ENCODE peak calls at places on chromosomes 2 and 18, in seven cellular contexts. P is tibial artery; H is aorta; Y is sigmoid colon; D is Caco-2; F is CD4-positive, alpha-beta T cell; U is lower lobe of right lung. T is an unnamed sample.

GRCh38 chr2:15892575-15892974 is 47.8 kb upstream of the MYCN start:
- DNase-seq in P (no peak), H (no peak), Y (no peak), D (no peak), F (no peak), U (no peak), T (no peak)

GRCh38 chr18:50117876-50118275 is 77.1 kb downstream of the MYO5B start:
- DNase-seq in P (no peak), H (no peak), Y (no peak), D (no peak), F (no peak), U (no peak), T (no peak)

GRCh38 chr2:238649123-238649522 is 198.8 kb upstream of the TWIST2 start:
- DNase-seq in P (no peak), H (no peak), Y (no peak), D (no peak), F (no peak), U (no peak), T (no peak)

GRCh38 chr2:20173496-20174402 is 51.2 kb downstream of the SDC1 start:
- DNase-seq in P (peak; percentile 49), H (no peak), Y (no peak), D (no peak), F (no peak), U (no peak), T (no peak)

GRCh38 chr18:7038330-7038846 is 79.2 kb downstream of the LAMA1 start:
- DNase-seq in P (peak; percentile 91), H (peak; percentile 79), Y (peak; percentile 96), D (peak; percentile 93), F (no peak), U (peak; percentile 62), T (no peak)

GRCh38 chr2:186820303-186820702 is 28.7 kb downstream of the ZSWIM2 start:
- DNase-seq in P (no peak), H (no peak), Y (no peak), D (no peak), F (no peak), U (no peak), T (no peak)

GRCh38 chr2:171792922-171793580 is 101.0 kb downstream of the SLC25A12 start:
- DNase-seq in P (no peak), H (no peak), Y (no peak), D (no peak), F (no peak), U (no peak), T (no peak)

GRCh38 chr2:157055660-157056199 is 201.8 kb upstream of the GALNT5 start:
- DNase-seq in P (no peak), H (no peak), Y (no peak), D (no peak), F (no peak), U (no peak), T (no peak)

GRCh38 chr2:111117666-111118454 is 2.9 kb upstream of the BCL2L11 start:
- DNase-seq in P (peak; percentile 72), H (peak; percentile 61), Y (peak; percentile 67), D (no peak), F (no peak), U (peak; percentile 51), T (no peak)

GRCh38 chr2:159506179-159506578 is 110.2 kb downstream of the BAZ2B start:
- DNase-seq in P (no peak), H (no peak), Y (no peak), D (no peak), F (no peak), U (no peak), T (no peak)
- H3K9me3 ChIP-seq in P (no peaks in the 10 kb centered on the region), H (no peaks in the 10 kb centered on the region), Y (no peaks in the 10 kb centered on the region), D (no peaks in the 10 kb centered on the region), F (peaks cover 4% of the 10 kb centered on the region), U (no peaks in the 10 kb centered on the region), T (no peaks in the 10 kb centered on the region)

GRCh38 chr2:107621186-107621835 is 205.4 kb upstream of the RGPD4 start:
- DNase-seq in P (no peak), H (no peak), Y (no peak), D (no peak), F (no peak), U (no peak), T (no peak)
- H3K9me3 ChIP-seq in P (no peaks in the 10 kb centered on the region), H (no peaks in the 10 kb centered on the region), Y (no peaks in the 10 kb centered on the region), D (peaks cover under 1% of the 10 kb centered on the region), F (peaks cover 7% of the 10 kb centered on the region), U (no peaks in the 10 kb centered on the region), T (no peaks in the 10 kb centered on the region)

GRCh38 chr2:203720011-203720410 is 13.6 kb downstream of the CD28 start:
- DNase-seq in P (no peak), H (no peak), Y (no peak), D (no peak), F (no peak), U (no peak), T (no peak)
- H3K9me3 ChIP-seq in P (no peaks in the 10 kb centered on the region), H (no peaks in the 10 kb centered on the region), Y (no peaks in the 10 kb centered on the region), D (peaks cover 4% of the 10 kb centered on the region), F (no peaks in the 10 kb centered on the region), U (no peaks in the 10 kb centered on the region), T (no peaks in the 10 kb centered on the region)

GRCh38 chr2:132740081-132740480 is 70.1 kb upstream of the LYPD1 start:
- DNase-seq in P (no peak), H (no peak), Y (no peak), D (no peak), F (no peak), U (no peak), T (no peak)

GRCh38 chr2:132733119-132733518 is 63.1 kb upstream of the LYPD1 start:
- DNase-seq in P (no peak), H (no peak), Y (no peak), D (no peak), F (no peak), U (no peak), T (no peak)

GRCh38 chr2:132731431-132731830 is 61.4 kb upstream of the LYPD1 start:
- DNase-seq in P (no peak), H (no peak), Y (no peak), D (no peak), F (no peak), U (no peak), T (no peak)

GRCh38 chr2:132741754-132742153 is 71.7 kb upstream of the LYPD1 start:
- DNase-seq in P (no peak), H (no peak), Y (no peak), D (no peak), F (no peak), U (no peak), T (no peak)

DNA sequence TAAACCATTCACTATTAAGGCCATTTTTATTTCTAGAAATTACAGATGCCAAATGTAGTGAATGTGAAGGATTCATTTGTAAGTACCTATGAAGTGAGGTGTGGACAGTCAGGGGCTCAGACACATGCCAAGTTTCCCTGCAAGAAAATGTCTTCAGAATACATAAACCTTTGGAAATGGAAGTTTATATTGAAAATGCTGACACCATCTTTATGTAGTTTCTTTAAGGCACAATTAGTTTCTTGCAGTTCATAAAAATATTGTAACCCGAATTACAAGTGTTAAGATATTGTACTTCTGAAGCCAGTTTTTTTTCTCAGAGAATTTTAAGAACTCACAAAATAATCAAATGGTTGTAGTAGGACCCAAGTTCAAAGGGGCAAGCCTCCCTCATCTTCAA is 66.1 kb upstream of the LYPD1 start:
- DNase-seq in P (no peak), H (no peak), Y (no peak), D (no peak), F (no peak), U (no peak), T (no peak)
- H3K9me3 ChIP-seq in P (no peaks in the 10 kb centered on the region), H (peaks cover 2% of the 10 kb centered on the region), Y (no peaks in the 10 kb centered on the region), D (no peaks in the 10 kb centered on the region), F (no peaks in the 10 kb centered on the region), U (no peaks in the 10 kb centered on the region), T (no peaks in the 10 kb centered on the region)

GRCh38 chr2:30828586-30828985 is 21.3 kb upstream of the CAPN13 start:
- DNase-seq in P (no peak), H (no peak), Y (no peak), D (no peak), F (no peak), U (no peak), T (no peak)

GRCh38 chr2:30823452-30823851 is 16.2 kb upstream of the CAPN13 start:
- DNase-seq in P (no peak), H (no peak), Y (no peak), D (no peak), F (no peak), U (no peak), T (no peak)

GRCh38 chr2:30821960-30822359 is 14.7 kb upstream of the CAPN13 start:
- DNase-seq in P (no peak), H (no peak), Y (no peak), D (no peak), F (no peak), U (no peak), T (no peak)

GRCh38 chr2:30826481-30826880 is 19.2 kb upstream of the CAPN13 start:
- DNase-seq in P (no peak), H (no peak), Y (no peak), D (no peak), F (no peak), U (no peak), T (no peak)

GRCh38 chr2:30826916-30827315 is 19.7 kb upstream of the CAPN13 start:
- DNase-seq in P (no peak), H (no peak), Y (no peak), D (no peak), F (no peak), U (no peak), T (no peak)
- H3K9me3 ChIP-seq in P (no peaks in the 10 kb centered on the region), H (peaks cover 2% of the 10 kb centered on the region), Y (no peaks in the 10 kb centered on the region), D (peaks cover 4% of the 10 kb centered on the region), F (peaks cover 5% of the 10 kb centered on the region), U (no peaks in the 10 kb centered on the region), T (no peaks in the 10 kb centered on the region)

DNA sequence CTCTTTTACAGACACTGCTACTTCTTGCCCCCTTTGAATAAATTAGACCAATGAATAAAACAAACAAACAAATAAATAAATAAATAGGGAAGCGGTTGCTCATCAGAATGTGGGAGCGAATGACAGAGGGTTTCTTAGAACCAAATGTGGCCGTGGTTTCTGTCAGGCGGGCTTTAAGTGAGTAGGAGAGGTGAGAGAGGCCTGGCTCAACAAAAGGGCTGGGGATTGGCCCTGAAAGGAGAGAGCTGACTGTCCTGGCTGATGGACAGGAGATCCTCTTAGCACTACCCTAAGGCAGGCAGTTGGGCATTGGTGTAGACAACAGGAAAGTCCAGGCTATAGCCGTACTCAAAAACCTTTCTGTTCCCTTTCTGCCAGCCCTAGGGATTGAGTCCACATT is 6.6 kb downstream of the IL1B start:
- DNase-seq in P (no peak), H (no peak), Y (no peak), D (no peak), F (no peak), U (no peak), T (no peak)
- H3K9me3 ChIP-seq in P (no peaks in the 10 kb centered on the region), H (no peaks in the 10 kb centered on the region), Y (no peaks in the 10 kb centered on the region), D (no peaks in the 10 kb centered on the region), F (no peaks in the 10 kb centered on the region), U (no peaks in the 10 kb centered on the region), T (no peaks in the 10 kb centered on the region)

DNA sequence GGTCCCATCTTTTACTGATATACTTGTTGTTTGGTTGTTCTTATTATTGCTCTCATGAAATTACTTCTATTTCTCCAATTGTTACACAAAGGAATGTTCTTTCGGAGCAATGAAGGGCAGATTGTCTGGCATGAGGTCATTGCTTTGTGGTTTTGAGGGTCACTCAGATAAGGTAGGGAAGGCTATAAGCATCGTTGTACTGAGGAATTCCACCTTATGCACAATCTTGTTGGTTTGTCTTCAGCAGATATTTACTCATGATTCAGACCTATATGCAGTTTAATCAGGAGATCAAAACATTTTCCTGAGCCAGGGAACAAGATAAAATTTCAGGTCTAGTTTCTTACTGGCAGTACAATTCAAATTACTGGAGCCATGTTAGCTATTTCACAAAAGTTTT is 163.0 kb upstream of the SPHKAP start:
- DNase-seq in P (no peak), H (no peak), Y (no peak), D (no peak), F (no peak), U (no peak), T (no peak)
- H3K9me3 ChIP-seq in P (no peaks in the 10 kb centered on the region), H (no peaks in the 10 kb centered on the region), Y (no peaks in the 10 kb centered on the region), D (no peaks in the 10 kb centered on the region), F (no peaks in the 10 kb centered on the region), U (no peaks in the 10 kb centered on the region), T (peaks cover 2% of the 10 kb centered on the region)

T was measured in T-helper 17 cell.